ENCODE peak calls at places on chromosomes 13 and 19, in eight cellular contexts. Y is H1, P is choroid plexus epithelial cell, T is left ventricle myocardium inferior, Q is AG10803, I is BE2C, V is mucosa of descending colon, J is dorsolateral prefrontal cortex. W is an unnamed sample.

GRCh38 chr19:15124572-15125231 is 17.5 kb downstream of the SYDE1 start:
- DNase-seq in T (no peak), Y (no peak), V (peak; percentile 93), Q (no peak), I (no peak), J (no peak), P (no peak), W (no peak)

GRCh38 chr13:36536546-36536945 is 104.3 kb downstream of the CCNA1 start:
- DNase-seq in Q (no peak), Y (no peak), V (no peak), T (no peak), P (no peak), J (no peak), I (no peak), W (no peak)

GRCh38 chr13:49670828-49671227 is 20.5 kb downstream of the EBPL start:
- DNase-seq in I (no peak), P (no peak), Q (no peak), V (no peak), J (no peak), Y (no peak), T (no peak), W (no peak)

GRCh38 chr19:4660181-4660791 is 9.9 kb downstream of the MYDGF start:
- DNase-seq in Q (no peak), I (peak; percentile 66), V (peak; percentile 62), J (no peak), P (no peak), Y (no peak), T (no peak), W (no peak)

GRCh38 chr19:49592486-49593232 is 1.7 kb downstream of the PRR12 start:
- DNase-seq in P (peak; percentile 19), Q (no peak), V (peak; percentile 58), J (no peak), Y (no peak), I (no peak), T (no peak), W (no peak)

GRCh38 chr13:102591988-102592781 is 4.6 kb upstream of the TPP2 start:
- DNase-seq in T (peak; percentile 72), I (peak; percentile 84), V (peak; percentile 77), Y (peak; percentile 50), J (peak; percentile 80), Q (peak; percentile 75), P (peak; percentile 79), W (peak; percentile 70)

GRCh38 chr19:48962029-48962848 is 2.9 kb upstream of the FTL start:
- DNase-seq in I (no peak), Q (no peak), P (peak; percentile 39), Y (no peak), V (peak; percentile 90), T (peak; percentile 54), J (no peak), W (peak; percentile 33)

GRCh38 chr13:103517066-103517767 is 451.0 kb upstream of the SLC10A2 start:
- DNase-seq in Y (no peak), T (no peak), J (no peak), I (no peak), Q (no peak), P (no peak), V (no peak), W (no peak)

GRCh38 chr13:19674898-19675297 is 41.4 kb downstream of the MPHOSPH8 start:
- DNase-seq in Q (no peak), P (no peak), J (no peak), V (no peak), T (no peak), I (no peak), Y (no peak), W (no peak)

GRCh38 chr13:107842562-107843180 is 372.7 kb downstream of the LIG4 start:
- DNase-seq in Q (peak; percentile 35), V (no peak), P (peak; percentile 66), T (no peak), Y (no peak), J (no peak), I (no peak), W (no peak)

GRCh38 chr19:54470991-54471782 is 1.9 kb downstream of the CDC42EP5 start:
- DNase-seq in P (no peak), J (peak; percentile 46), V (peak; percentile 79), T (peak; percentile 52), Y (no peak), I (no peak), Q (no peak), W (no peak)

GRCh38 chr13:48727252-48728011 is 73.7 kb downstream of the CYSLTR2 start:
- DNase-seq in T (peak; percentile 48), P (peak; percentile 61), I (no peak), Y (no peak), V (no peak), Q (no peak), J (no peak), W (peak; percentile 79)

GRCh38 chr13:20544186-20544914 is 18.7 kb upstream of the CRYL1 start:
- DNase-seq in T (no peak), Y (no peak), J (no peak), V (no peak), I (no peak), Q (no peak), P (no peak), W (no peak)

GRCh38 chr13:111904166-111904565 is 162.8 kb upstream of the SOX1 start:
- DNase-seq in T (no peak), I (no peak), P (no peak), J (no peak), Y (no peak), V (no peak), Q (no peak), W (no peak)

GRCh38 chr19:43560687-43561086 is 14.6 kb downstream of the XRCC1 start:
- DNase-seq in I (no peak), P (peak; percentile 50), T (no peak), V (no peak), Q (no peak), Y (no peak), J (no peak), W (no peak)

DNA sequence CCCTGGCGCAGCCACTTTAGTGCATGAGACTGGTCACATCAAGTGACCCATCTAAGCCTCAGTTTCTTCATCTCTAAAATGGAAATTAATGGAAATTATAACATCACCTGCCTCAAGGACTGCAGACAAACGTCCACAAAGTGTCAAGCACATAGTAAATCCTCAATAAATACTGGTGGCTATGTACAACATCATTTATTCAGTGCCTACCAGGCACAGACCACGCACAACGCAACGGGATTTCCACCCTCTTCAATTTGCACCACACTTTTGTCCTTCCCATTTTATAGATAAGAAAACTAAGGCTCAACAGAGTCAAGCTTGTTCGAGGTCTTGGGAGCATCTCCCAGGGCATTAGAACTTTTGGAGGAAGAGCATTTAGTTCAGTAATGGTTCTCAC is 1.4 kb downstream of the ELAVL1 start:
- DNase-seq in T (no peak), Q (no peak), I (no peak), J (no peak), Y (no peak), P (no peak), V (no peak), W (no peak)
- H3K4me3 ChIP-seq in T (peak overlapping the region; percentile 89), Q (peak overlapping the region; percentile 72), I (peak overlapping the region; percentile 92), J (peak overlapping the region; percentile 66), Y (peak overlapping the region; percentile 88), P (peak overlapping the region; percentile 67), V (no peak overlapping the region), W (peak overlapping the region; percentile 73)

GRCh38 chr19:31555634-31556215 is 206.5 kb upstream of the TSHZ3 start:
- DNase-seq in Y (no peak), T (no peak), I (no peak), V (no peak), J (no peak), P (no peak), Q (no peak), W (no peak)
- TF ChIP-seq CTCF in Y (peak; percentile 11), T (no peak), I (no peak), V (no peak), J (no peak), P (no peak), Q (no peak), W (no peak)

GRCh38 chr13:41018583-41018909 is 570 bp downstream of the ELF1 start:
- DNase-seq in J (no peak), P (no peak), Y (no peak), V (no peak), T (no peak), I (no peak), Q (no peak), W (no peak)

GRCh38 chr13:41019027-41019487 is at the start of gene ELF1:
- DNase-seq in P (peak; percentile 65), T (no peak), I (no peak), V (peak; percentile 51), J (no peak), Y (no peak), Q (peak; percentile 54), W (peak; percentile 59)

GRCh38 chr13:41017744-41018582 is 1.2 kb downstream of the ELF1 start:
- DNase-seq in I (no peak), T (no peak), P (no peak), Q (no peak), Y (no peak), V (no peak), J (no peak), W (no peak)

GRCh38 chr13:41017153-41017552 is 2.0 kb downstream of the ELF1 start:
- DNase-seq in Y (no peak), Q (no peak), I (no peak), P (no peak), V (no peak), T (no peak), J (no peak), W (no peak)

DNA sequence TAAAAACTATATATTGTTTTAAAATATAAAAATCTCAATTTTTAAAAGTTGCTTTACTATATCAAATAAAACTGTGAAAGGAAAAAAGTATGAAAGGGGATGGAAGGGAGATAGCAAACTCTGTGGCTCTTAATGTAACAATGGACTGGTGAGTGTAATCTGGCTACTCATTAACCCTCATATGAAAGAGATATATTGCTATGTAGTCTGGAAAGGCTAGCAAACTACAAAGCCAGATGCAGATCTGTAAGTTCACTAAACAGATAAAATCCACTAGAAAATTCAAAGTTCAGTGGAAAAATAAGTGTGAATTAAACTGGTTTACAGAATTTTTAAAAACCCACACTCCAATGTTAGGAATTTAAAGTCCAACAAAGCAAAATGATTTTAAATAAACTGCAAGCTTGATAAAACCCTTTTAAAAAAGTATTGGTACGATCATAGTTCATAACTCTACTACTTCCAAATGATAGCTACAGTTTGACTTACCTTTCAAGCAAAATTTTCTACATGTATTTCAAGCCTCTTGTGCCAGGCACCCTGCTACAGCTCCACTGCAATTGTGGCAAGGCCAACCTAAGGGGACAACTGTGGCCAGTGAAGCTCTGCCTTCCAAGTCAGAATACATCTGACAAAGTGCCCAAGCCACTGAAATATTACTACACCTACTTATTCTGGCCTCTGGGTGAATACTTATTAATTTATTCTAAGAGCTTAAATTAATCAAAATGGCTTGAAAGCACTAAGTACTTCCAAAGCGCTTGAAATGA is 647 bp upstream of the ELF1 start:
- DNase-seq in Q (no peak), P (no peak), I (no peak), J (no peak), T (no peak), Y (no peak), V (peak; percentile 33), W (no peak)
- H3K4me3 ChIP-seq in Q (no peak overlapping the region), P (no peak overlapping the region), I (no peak overlapping the region), J (no peak overlapping the region), T (no peak overlapping the region), Y (no peak overlapping the region), V (no peak overlapping the region), W (no peak overlapping the region)

DNA sequence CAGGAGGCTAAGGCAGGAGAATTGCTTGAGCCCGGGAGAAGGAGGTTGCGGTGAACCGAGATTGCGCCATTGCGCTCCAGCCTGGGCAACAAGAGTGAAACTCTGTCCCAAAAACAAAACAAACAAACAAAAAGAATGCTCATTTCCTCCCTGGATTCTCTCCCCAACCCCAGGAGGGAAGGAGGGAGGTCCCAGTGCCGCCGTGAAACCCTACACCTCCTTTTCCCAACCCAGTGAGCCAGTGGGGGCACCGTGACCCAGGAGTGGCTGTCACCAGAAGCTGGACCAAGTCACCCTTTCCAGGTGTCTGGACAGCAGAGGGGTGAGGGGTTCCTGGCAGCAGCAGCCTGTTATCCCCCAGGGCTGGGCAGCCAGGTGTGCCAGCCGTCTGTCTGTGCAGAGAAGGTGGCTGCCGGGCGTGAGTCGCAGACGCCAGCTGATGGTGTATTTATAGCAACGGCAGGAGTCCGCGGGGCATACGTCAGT is 23.5 kb downstream of the NFIC start:
- DNase-seq in V (no peak), Y (no peak), I (no peak), Q (peak; percentile 77), T (no peak), P (peak; percentile 62), J (no peak), W (no peak)
- TF ChIP-seq CTCF in V (no peak), Y (no peak), I (no peak), Q (no peak), T (no peak), P (no peak), J (no peak), W (no peak)